ENCODE peak calls at places on chromosomes 7 and 10, in five cellular contexts. U, P, M, N and F are unnamed samples.

GRCh38 chr10:125160856-125161569 is 650 bp upstream of the CTBP2 start:
- DNase-seq in U (peak), P (peak), M (no peak), N (no peak), F (peak)

GRCh38 chr10:82813856-82814255 is 938.9 kb downstream of the NRG3 start:
- DNase-seq in U (peak), P (peak), M (no peak), N (no peak), F (peak)

GRCh38 chr7:106176414-106177294 is 64.5 kb upstream of the SYPL1 start:
- DNase-seq in U (peak), P (peak), M (peak), N (peak), F (peak)

GRCh38 chr7:85529197-85529596 is 342.3 kb upstream of the SEMA3D start:
- DNase-seq in U (peak), P (no peak), M (no peak), N (no peak), F (peak)

GRCh38 chr7:149385195-149385955 is 75.5 kb downstream of the ZNF777 start:
- DNase-seq in U (no peak), P (no peak), M (no peak), N (no peak), F (no peak)

GRCh38 chr7:141533149-141533949 is 17.9 kb upstream of the AGK start:
- DNase-seq in U (peak), P (peak), M (peak), N (peak), F (peak)

GRCh38 chr7:29309041-29309860 is 114.7 kb downstream of the CHN2 start:
- DNase-seq in U (no peak), P (no peak), M (no peak), N (no peak), F (no peak)

GRCh38 chr7:17989546-17989945 is 38.1 kb downstream of the PRPS1L1 start:
- DNase-seq in U (no peak), P (no peak), M (no peak), N (no peak), F (peak)

GRCh38 chr7:150685219-150686029 is at the start of gene GIMAP2:
- DNase-seq in U (peak), P (no peak), M (no peak), N (no peak), F (peak)

GRCh38 chr7:1196950-1197349 is 35.7 kb upstream of the UNCX start:
- DNase-seq in U (no peak), P (no peak), M (no peak), N (no peak), F (no peak)

GRCh38 chr7:133797818-133798485 is 329.2 kb upstream of the LRGUK start:
- DNase-seq in U (no peak), P (no peak), M (no peak), N (no peak), F (peak)

GRCh38 chr10:21926949-21927348 is 76.6 kb downstream of the DNAJC1 start:
- DNase-seq in U (peak), P (no peak), M (no peak), N (no peak), F (peak)

GRCh38 chr7:1262441-1262840 is 29.8 kb downstream of the UNCX start:
- DNase-seq in U (no peak), P (no peak), M (no peak), N (no peak), F (no peak)

GRCh38 chr10:4763960-4764428 is 62.0 kb upstream of the AKR1E2 start:
- DNase-seq in U (peak), P (no peak), M (no peak), N (no peak), F (peak)

GRCh38 chr7:157684157-157684595 is 347.4 kb downstream of the DNAJB6 start:
- DNase-seq in U (no peak), P (no peak), M (no peak), N (no peak), F (peak)

GRCh38 chr10:86876748-86877147 is 80.7 kb downstream of the MMRN2 start:
- DNase-seq in U (peak), P (no peak), M (no peak), N (no peak), F (peak)

GRCh38 chr10:23643396-23643795 is 204.5 kb downstream of the OTUD1 start:
- DNase-seq in U (no peak), P (no peak), M (no peak), N (no peak), F (no peak)

GRCh38 chr7:128347573-128348147 is 4.0 kb upstream of the RBM28 start:
- DNase-seq in U (peak), P (no peak), M (no peak), N (peak), F (peak)

GRCh38 chr7:40279991-40280390 is 145.2 kb downstream of the SUGCT start:
- DNase-seq in U (no peak), P (no peak), M (no peak), N (no peak), F (no peak)

GRCh38 chr10:60759181-60759580 is 19.1 kb upstream of the CDK1 start:
- DNase-seq in U (no peak), P (no peak), M (no peak), N (no peak), F (no peak)

GRCh38 chr7:131581241-131582157 is 25.1 kb upstream of the PODXL start:
- DNase-seq in U (no peak), P (no peak), M (no peak), N (no peak), F (no peak)

GRCh38 chr10:132163278-132163765 is 23.4 kb upstream of the DPYSL4 start:
- DNase-seq in U (no peak), P (peak), M (no peak), N (no peak), F (no peak)

GRCh38 chr7:116356333-116356965 is 143.1 kb upstream of the CAV2 start:
- DNase-seq in U (peak), P (no peak), M (no peak), N (no peak), F (no peak)

GRCh38 chr10:69662901-69663300 is 32.9 kb downstream of the FAM241B start:
- DNase-seq in U (no peak), P (no peak), M (no peak), N (no peak), F (no peak)

GRCh38 chr10:132465193-132465888 is 68.3 kb downstream of the PWWP2B start:
- DNase-seq in U (no peak), P (no peak), M (no peak), N (no peak), F (no peak)

GRCh38 chr10:61640876-61641275 is 21.9 kb upstream of the CABCOCO1 start:
- DNase-seq in U (no peak), P (no peak), M (no peak), N (no peak), F (no peak)

GRCh38 chr7:35261476-35262285 is 7.8 kb upstream of the TBX20 start:
- DNase-seq in U (no peak), P (no peak), M (no peak), N (no peak), F (no peak)

GRCh38 chr7:130219871-130220270 is 12.2 kb downstream of the SSMEM1 start:
- DNase-seq in U (no peak), P (no peak), M (no peak), N (no peak), F (no peak)